ENCODE peak calls at places on chromosomes 6 and 20, in seven cellular contexts. G, M, Z, X, V, O and L are unnamed samples.

GRCh38 chr6:157317129-157317814 is 6.0 kb downstream of the TMEM242 start:
- DNase-seq in G (peak), M (peak), Z (peak), X (peak), V (no peak), O (no peak), L (no peak)

GRCh38 chr6:137001977-137002302 is 42.8 kb downstream of the IL20RA start:
- DNase-seq in G (no peak), M (no peak), Z (no peak), X (no peak), V (no peak), O (no peak), L (no peak)

GRCh38 chr20:1955289-1955688 is 38.6 kb downstream of the PDYN start:
- DNase-seq in G (no peak), M (no peak), Z (no peak), X (no peak), V (no peak), O (no peak), L (no peak)

GRCh38 chr6:37624606-37625574 is 72.8 kb downstream of the MDGA1 start:
- DNase-seq in G (no peak), M (peak), Z (no peak), X (no peak), V (peak), O (no peak), L (no peak)

GRCh38 chr6:166810864-166811263 is 145.5 kb downstream of the RNASET2 start:
- DNase-seq in G (no peak), M (no peak), Z (no peak), X (no peak), V (no peak), O (no peak), L (no peak)

GRCh38 chr20:1370548-1371110 is 22.2 kb downstream of the FKBP1A start:
- DNase-seq in G (no peak), M (no peak), Z (no peak), X (no peak), V (no peak), O (no peak), L (no peak)

GRCh38 chr6:17347012-17347411 is 46.4 kb upstream of the CAP2 start:
- DNase-seq in G (no peak), M (no peak), Z (no peak), X (no peak), V (no peak), O (no peak), L (no peak)

GRCh38 chr20:57455386-57455785 is 64.2 kb downstream of the RBM38 start:
- DNase-seq in G (no peak), M (no peak), Z (no peak), X (no peak), V (no peak), O (no peak), L (no peak)

GRCh38 chr20:9270831-9271230 is 201.9 kb downstream of the PLCB4 start:
- DNase-seq in G (no peak), M (no peak), Z (no peak), X (no peak), V (no peak), O (no peak), L (no peak)

GRCh38 chr20:49508435-49509199 is 26.1 kb upstream of the KCNB1 start:
- DNase-seq in G (peak), M (peak), Z (peak), X (peak), V (peak), O (peak), L (peak)

GRCh38 chr6:26128013-26128771 is 41.0 kb downstream of the HFE start:
- DNase-seq in G (no peak), M (no peak), Z (no peak), X (no peak), V (no peak), O (no peak), L (no peak)

GRCh38 chr6:26131618-26132017 is 44.4 kb downstream of the HFE start:
- DNase-seq in G (no peak), M (no peak), Z (no peak), X (no peak), V (no peak), O (no peak), L (no peak)

GRCh38 chr6:26130581-26131247 is 43.5 kb downstream of the HFE start:
- DNase-seq in G (no peak), M (no peak), Z (no peak), X (no peak), V (no peak), O (no peak), L (no peak)

GRCh38 chr6:26126394-26127221 is 39.4 kb downstream of the HFE start:
- DNase-seq in G (no peak), M (no peak), Z (no peak), X (no peak), V (no peak), O (no peak), L (no peak)

GRCh38 chr6:26129656-26130055 is 42.4 kb downstream of the HFE start:
- DNase-seq in G (no peak), M (no peak), Z (no peak), X (no peak), V (no peak), O (no peak), L (no peak)
- TF ChIP-seq POLR2AphosphoS5 in G (no peak), M (no peak), Z (no peak), X (no peak), V (no peak), O (no peak), L (no peak)

DNA sequence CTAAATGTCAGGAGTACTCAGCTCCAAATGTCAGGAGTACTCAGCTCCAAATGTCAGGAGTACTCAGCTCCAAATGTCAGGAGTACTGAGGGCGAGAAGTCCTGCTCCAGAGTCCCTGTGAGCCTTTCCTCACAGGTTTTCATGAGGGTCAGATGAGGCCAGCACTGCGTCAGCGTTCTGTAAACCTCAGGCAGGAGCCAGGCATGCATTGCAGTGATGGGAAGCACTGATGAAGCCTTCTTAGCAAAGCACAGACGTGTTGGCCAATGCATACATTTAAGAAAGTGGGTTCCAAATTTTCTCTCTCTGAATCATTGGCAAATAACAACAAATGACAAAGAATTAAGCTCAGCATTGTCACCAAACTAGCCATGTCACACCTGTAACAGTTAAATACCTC is 254.9 kb downstream of the ZNF217 start:
- DNase-seq in G (no peak), M (no peak), Z (no peak), X (no peak), V (no peak), O (no peak), L (no peak)
- H3K9ac ChIP-seq in G (no peak), M (no peak), Z (no peak), X (no peak), V (no peak), O (no peak), L (no peak)

GRCh38 chr6:167846997-167847606 is 20.4 kb downstream of the AFDN start:
- DNase-seq in G (no peak), M (no peak), Z (no peak), X (no peak), V (no peak), O (no peak), L (no peak)

GRCh38 chr6:167850792-167851191 is 24.1 kb downstream of the AFDN start:
- DNase-seq in G (no peak), M (no peak), Z (no peak), X (no peak), V (no peak), O (no peak), L (no peak)

GRCh38 chr6:167847936-167848335 is 21.2 kb downstream of the AFDN start:
- DNase-seq in G (no peak), M (no peak), Z (no peak), X (no peak), V (no peak), O (no peak), L (no peak)

GRCh38 chr6:167849846-167850459 is 23.2 kb downstream of the AFDN start:
- DNase-seq in G (peak), M (peak), Z (peak), X (no peak), V (no peak), O (no peak), L (no peak)

DNA sequence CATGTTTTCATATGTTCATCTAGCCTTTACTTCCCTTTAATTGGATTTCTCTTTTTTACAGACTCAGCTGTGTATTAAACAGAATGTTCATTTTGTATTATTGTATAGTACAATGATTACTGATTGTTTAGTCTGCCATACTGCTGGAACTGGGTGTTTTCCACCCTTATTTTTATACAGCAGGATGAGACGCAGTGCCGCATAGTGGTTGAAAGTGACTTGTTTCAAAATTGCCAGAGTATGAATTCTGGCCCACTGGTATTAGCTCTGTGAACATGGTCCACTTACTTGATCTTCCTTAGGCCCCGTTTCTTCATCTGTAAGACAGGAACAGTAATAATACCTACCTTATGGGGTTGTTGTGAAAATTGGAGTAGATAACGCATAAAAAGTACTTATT is 22.1 kb downstream of the AFDN start:
- DNase-seq in G (no peak), M (no peak), Z (no peak), X (no peak), V (no peak), O (no peak), L (no peak)
- TF ChIP-seq POLR2AphosphoS5 in G (no peak), M (no peak), Z (no peak), X (no peak), V (no peak), O (no peak), L (no peak)

GRCh38 chr6:15207923-15208322 is 37.9 kb upstream of the JARID2 start:
- DNase-seq in G (no peak), M (no peak), Z (no peak), X (no peak), V (no peak), O (no peak), L (no peak)
- H3K9ac ChIP-seq in G (no peak), M (no peak), Z (no peak), X (no peak), V (no peak), O (no peak), L (no peak)

DNA sequence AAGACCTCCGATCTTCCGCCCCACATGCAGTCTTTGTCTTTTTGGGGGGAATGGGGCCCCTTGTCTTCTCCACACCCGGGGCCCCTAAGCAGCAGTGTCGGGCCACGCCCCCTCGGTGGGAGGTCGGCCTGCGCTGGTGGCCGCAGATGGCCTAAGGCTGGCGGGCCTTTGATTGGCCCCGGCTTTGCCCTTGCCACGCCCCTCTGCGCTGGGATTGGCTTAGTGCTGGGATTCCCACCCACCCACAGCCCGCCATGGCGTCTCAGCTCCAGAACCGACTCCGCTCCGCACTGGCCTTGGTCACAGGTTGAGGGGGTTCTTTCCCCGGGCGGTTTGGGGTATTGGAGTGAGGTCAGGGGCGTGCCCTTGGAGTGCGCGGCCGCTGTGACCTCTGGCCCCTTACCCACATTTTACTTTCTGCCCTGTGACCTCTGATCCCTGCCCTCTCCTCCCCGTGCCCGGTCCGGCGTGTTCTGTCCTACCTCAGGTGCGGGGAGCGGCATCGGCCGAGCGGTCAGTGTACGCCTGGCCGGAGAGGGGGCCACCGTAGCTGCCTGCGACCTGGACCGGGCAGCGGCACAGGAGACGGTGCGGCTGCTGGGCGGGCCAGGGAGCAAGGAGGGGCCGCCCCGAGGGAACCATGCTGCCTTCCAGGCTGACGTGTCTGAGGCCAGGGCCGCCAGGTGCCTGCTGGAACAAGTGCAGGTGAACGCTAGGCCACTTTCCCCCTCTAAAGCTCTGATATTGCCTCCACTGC is at the start of gene HSD17B8:
- DNase-seq in G (peak), M (peak), Z (peak), X (peak), V (peak), O (peak), L (peak)
- TF ChIP-seq POLR2AphosphoS5 in G (peak), M (no peak), Z (peak), X (peak), V (peak), O (peak), L (peak)

GRCh38 chr6:28353981-28354676 is 4.4 kb downstream of the ZKSCAN3 start:
- DNase-seq in G (peak), M (peak), Z (no peak), X (peak), V (no peak), O (no peak), L (no peak)
- H3K9ac ChIP-seq in G (peak), M (no peak), Z (no peak), X (peak), V (no peak), O (no peak), L (no peak)

GRCh38 chr6:149862901-149863595 is 1.1 kb downstream of the LRP11 start:
- DNase-seq in G (no peak), M (peak), Z (peak), X (peak), V (peak), O (no peak), L (no peak)
- TF ChIP-seq POLR2AphosphoS5 in G (no peak), M (no peak), Z (no peak), X (no peak), V (no peak), O (no peak), L (no peak)

GRCh38 chr20:44494266-44494665 is 18.6 kb downstream of the TTPAL start:
- DNase-seq in G (no peak), M (no peak), Z (no peak), X (no peak), V (no peak), O (no peak), L (no peak)
- H3K9ac ChIP-seq in G (no peak), M (no peak), Z (no peak), X (no peak), V (peak), O (no peak), L (no peak)

GRCh38 chr6:43768983-43769525 is 957 bp upstream of the VEGFA start:
- DNase-seq in G (no peak), M (no peak), Z (no peak), X (no peak), V (peak), O (no peak), L (no peak)

GRCh38 chr6:43770417-43771209 is 602 bp downstream of the VEGFA start:
- DNase-seq in G (no peak), M (peak), Z (peak), X (peak), V (peak), O (no peak), L (no peak)

GRCh38 chr6:43768506-43768860 is 1.5 kb upstream of the VEGFA start:
- DNase-seq in G (no peak), M (no peak), Z (no peak), X (no peak), V (no peak), O (no peak), L (no peak)

GRCh38 chr6:43771210-43771857 is 1.3 kb downstream of the VEGFA start:
- DNase-seq in G (no peak), M (peak), Z (peak), X (peak), V (peak), O (no peak), L (no peak)

DNA sequence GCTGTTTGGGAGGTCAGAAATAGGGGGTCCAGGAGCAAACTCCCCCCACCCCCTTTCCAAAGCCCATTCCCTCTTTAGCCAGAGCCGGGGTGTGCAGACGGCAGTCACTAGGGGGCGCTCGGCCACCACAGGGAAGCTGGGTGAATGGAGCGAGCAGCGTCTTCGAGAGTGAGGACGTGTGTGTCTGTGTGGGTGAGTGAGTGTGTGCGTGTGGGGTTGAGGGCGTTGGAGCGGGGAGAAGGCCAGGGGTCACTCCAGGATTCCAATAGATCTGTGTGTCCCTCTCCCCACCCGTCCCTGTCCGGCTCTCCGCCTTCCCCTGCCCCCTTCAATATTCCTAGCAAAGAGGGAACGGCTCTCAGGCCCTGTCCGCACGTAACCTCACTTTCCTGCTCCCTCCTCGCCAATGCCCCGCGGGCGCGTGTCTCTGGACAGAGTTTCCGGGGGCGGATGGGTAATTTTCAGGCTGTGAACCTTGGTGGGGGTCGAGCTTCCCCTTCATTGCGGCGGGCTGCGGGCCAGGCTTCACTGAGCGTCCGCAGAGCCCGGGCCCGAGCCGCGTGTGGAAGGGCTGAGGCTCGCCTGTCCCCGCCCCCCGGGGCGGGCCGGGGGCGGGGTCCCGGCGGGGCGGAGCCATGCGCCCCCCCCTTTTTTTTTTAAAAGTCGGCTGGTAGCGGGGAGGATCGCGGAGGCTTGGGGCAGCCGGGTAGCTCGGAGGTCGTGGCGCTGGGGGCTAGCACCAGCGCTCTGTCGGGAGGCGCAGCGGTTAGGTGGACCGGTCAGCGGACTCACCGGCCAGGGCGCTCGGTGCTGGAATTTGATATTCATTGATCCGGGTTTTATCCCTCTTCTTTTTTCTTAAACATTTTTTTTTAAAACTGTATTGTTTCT is at the start of gene VEGFA:
- DNase-seq in G (peak), M (peak), Z (peak), X (peak), V (peak), O (peak), L (peak)
- TF ChIP-seq POLR2AphosphoS5 in G (peak), M (peak), Z (peak), X (peak), V (peak), O (peak), L (peak)